ENCODE peak calls at places on chromosome 20, in ten cellular contexts. Y is prostate gland, A is lower leg skin, O is ovary, C is stomach, F is thyroid gland, T is body of pancreas, E is heart left ventricle, X is GM12892, Q is Peyer's patch. D is an unnamed sample.

GRCh38 chr20:33518071-33518470 is 28.2 kb downstream of the CBFA2T2 start:
- DNase-seq in X (no peak), T (no peak), F (peak), Y (no peak), A (no peak), C (no peak), O (no peak), Q (no peak), E (no peak), D (peak)

GRCh38 chr20:64166712-64167615 is 2.7 kb downstream of the MYT1 start:
- DNase-seq in A (no peak), Y (no peak), Q (no peak), O (no peak), E (no peak), F (no peak), C (no peak), T (no peak), X (no peak), D (no peak)

GRCh38 chr20:40672095-40672494 is 16.9 kb downstream of the MAFB start:
- DNase-seq in X (no peak), Q (no peak), E (no peak), T (no peak), O (no peak), A (no peak), Y (no peak), C (no peak), F (peak), D (no peak)

GRCh38 chr20:2315440-2315778 is 19.6 kb downstream of the TGM3 start:
- DNase-seq in Y (no peak), A (no peak), F (no peak), O (no peak), C (no peak), X (no peak), Q (no peak), T (no peak), E (no peak), D (no peak)

GRCh38 chr20:2287504-2287903 is 8.3 kb upstream of the TGM3 start:
- DNase-seq in Q (no peak), X (no peak), C (no peak), E (no peak), O (no peak), T (no peak), A (no peak), F (no peak), Y (no peak), D (no peak)

GRCh38 chr20:23773579-23773978 is 22.8 kb upstream of the CST1 start:
- DNase-seq in O (no peak), Y (no peak), F (no peak), Q (no peak), T (no peak), C (no peak), X (no peak), E (no peak), A (no peak), D (no peak)

GRCh38 chr20:10648651-10649050 is 25.1 kb downstream of the JAG1 start:
- DNase-seq in C (no peak), O (no peak), F (no peak), E (no peak), X (no peak), T (no peak), Y (no peak), Q (no peak), A (no peak), D (no peak)

GRCh38 chr20:53623454-53624206 is 30.0 kb upstream of the ZNF217 start:
- DNase-seq in Q (peak), E (peak), F (peak), Y (peak), X (no peak), C (peak), A (peak), T (peak), O (peak), D (peak)

GRCh38 chr20:64101731-64102621 is 5.4 kb downstream of the NPBWR2 start:
- DNase-seq in Y (peak), O (no peak), C (peak), A (peak), E (no peak), F (peak), Q (peak), X (peak), T (peak), D (peak)

GRCh38 chr20:25462166-25462565 is 54.7 kb downstream of the GINS1 start:
- DNase-seq in A (peak), T (no peak), Y (no peak), X (no peak), E (no peak), Q (no peak), O (no peak), C (no peak), F (no peak), D (no peak)

GRCh38 chr20:21509597-21510331 is 4.1 kb downstream of the NKX2-2 start:
- DNase-seq in C (no peak), E (no peak), X (no peak), A (no peak), F (no peak), Y (no peak), T (no peak), Q (no peak), O (no peak), D (no peak)

GRCh38 chr20:58981564-58982364 is 708 bp downstream of the NELFCD start:
- DNase-seq in X (no peak), O (no peak), F (peak), T (no peak), A (peak), Y (no peak), E (no peak), C (peak), Q (peak), D (no peak)

GRCh38 chr20:52552181-52552872 is 360.7 kb upstream of the ZFP64 start:
- DNase-seq in A (no peak), Y (no peak), E (no peak), X (no peak), C (no peak), Q (no peak), T (no peak), F (no peak), O (no peak), D (no peak)

GRCh38 chr20:39429716-39430115 is 467.6 kb downstream of the DHX35 start:
- DNase-seq in O (no peak), C (no peak), X (no peak), A (no peak), T (peak), E (no peak), F (no peak), Y (no peak), Q (no peak), D (no peak)

GRCh38 chr20:8646026-8646425 is 422.9 kb upstream of the PLCB4 start:
- DNase-seq in Y (no peak), F (no peak), X (no peak), O (no peak), Q (no peak), E (no peak), A (no peak), T (no peak), C (no peak), D (no peak)

GRCh38 chr20:36465109-36466080 is 75.9 kb upstream of the MYL9 start:
- DNase-seq in F (no peak), Y (no peak), E (no peak), Q (no peak), C (peak), O (no peak), A (peak), T (peak), X (no peak), D (peak)

GRCh38 chr20:37543828-37544227 is 16.2 kb upstream of the BLCAP start:
- DNase-seq in A (no peak), F (no peak), Y (no peak), T (no peak), C (no peak), Q (no peak), X (no peak), O (no peak), E (no peak), D (no peak)

GRCh38 chr20:42531675-42531985 is 658.1 kb downstream of the PTPRT start:
- DNase-seq in Q (no peak), X (no peak), F (no peak), T (peak), C (no peak), Y (no peak), O (no peak), A (no peak), E (no peak), D (no peak)

GRCh38 chr20:24629668-24630067 is 160.2 kb downstream of the SYNDIG1 start:
- DNase-seq in E (no peak), O (no peak), X (no peak), F (no peak), A (no peak), Y (peak), T (peak), Q (no peak), C (no peak), D (no peak)

GRCh38 chr20:36074983-36075382 is 79.6 kb upstream of the EPB41L1 start:
- DNase-seq in Q (no peak), O (no peak), F (peak), Y (no peak), T (no peak), A (no peak), C (no peak), X (no peak), E (no peak), D (no peak)

GRCh38 chr20:36919715-36920333 is 31.7 kb downstream of the SAMHD1 start:
- DNase-seq in Y (peak), C (no peak), F (no peak), A (no peak), X (peak), Q (no peak), T (peak), O (no peak), E (no peak), D (peak)

GRCh38 chr20:44355503-44356352 is at the start of gene HNF4A:
- DNase-seq in Q (no peak), Y (no peak), F (no peak), O (no peak), X (no peak), C (peak), T (peak), E (no peak), A (no peak), D (no peak)
- TF ChIP-seq POLR2A in Q (peak), Y (no peak), F (no peak), O (no peak), X (no peak), C (no peak), T (peak), E (no peak), A (no peak), D (no peak)

GRCh38 chr20:62391165-62392076 is 4.5 kb downstream of the RPS21 start:
- DNase-seq in T (no peak), Y (no peak), E (no peak), F (no peak), A (no peak), C (peak), Q (no peak), O (no peak), X (no peak), D (no peak)
- TF ChIP-seq POLR2A in T (no peak), Y (no peak), E (no peak), F (no peak), A (no peak), C (no peak), Q (no peak), O (no peak), X (no peak), D (no peak)

GRCh38 chr20:5331340-5331739 is 14.6 kb upstream of the PROKR2 start:
- DNase-seq in C (no peak), O (no peak), Y (no peak), F (no peak), A (no peak), X (no peak), E (no peak), T (no peak), Q (no peak), D (no peak)
- TF ChIP-seq POLR2A in C (no peak), O (no peak), Y (no peak), F (no peak), A (no peak), X (no peak), E (no peak), T (no peak), Q (no peak), D (no peak)

GRCh38 chr20:31514154-31515071 is at the start of gene HM13:
- DNase-seq in Q (peak), T (peak), E (peak), X (peak), C (peak), Y (peak), F (peak), A (peak), O (peak), D (peak)
- TF ChIP-seq POLR2A in Q (peak), T (peak), E (peak), X (peak), C (no peak), Y (peak), F (peak), A (no peak), O (peak), D (peak)

GRCh38 chr20:31675828-31676533 is 38.3 kb downstream of the COX4I2 start:
- DNase-seq in F (no peak), Q (peak), T (no peak), O (peak), C (no peak), A (no peak), E (peak), X (no peak), Y (no peak), D (peak)
- TF ChIP-seq POLR2A in F (no peak), Q (no peak), T (no peak), O (peak), C (no peak), A (no peak), E (no peak), X (no peak), Y (no peak), D (no peak)

GRCh38 chr20:5950271-5951031 is at the start of the genes MCM8 and TRMT6:
- DNase-seq in E (peak), Y (peak), X (peak), Q (peak), O (peak), C (peak), F (peak), A (peak), T (peak), D (peak)
- TF ChIP-seq POLR2A in E (peak), Y (no peak), X (peak), Q (no peak), O (no peak), C (no peak), F (no peak), A (no peak), T (no peak), D (peak)

GRCh38 chr20:19779634-19780033 is 21.6 kb downstream of the RIN2 start:
- DNase-seq in O (no peak), A (no peak), X (no peak), Y (no peak), E (no peak), Q (no peak), C (no peak), F (no peak), T (no peak), D (no peak)
- TF ChIP-seq POLR2A in O (no peak), A (no peak), X (no peak), Y (no peak), E (no peak), Q (no peak), C (no peak), F (no peak), T (no peak), D (no peak)